ENCODE peak calls at places on chromosomes 3 and 15, in five cellular contexts. One of them, this sample, is unnamed.

GRCh38 chr3:17753271-17753992 is 11.0 kb upstream of the TBC1D5 start:
- DNase-seq in uterus: no peak
- DNase-seq in tibial artery: no peak
- DNase-seq in left ventricle myocardium inferior: no peak
- DNase-seq in ovary: no peak
- DNase-seq in this sample: no peak

GRCh38 chr3:98784042-98784441 is 20.9 kb downstream of the ST3GAL6 start:
- DNase-seq in uterus: no peak
- DNase-seq in tibial artery: peak
- DNase-seq in left ventricle myocardium inferior: no peak
- DNase-seq in ovary: no peak
- DNase-seq in this sample: no peak

GRCh38 chr3:71397046-71397445 is 186.5 kb downstream of the FOXP1 start:
- DNase-seq in uterus: no peak
- DNase-seq in tibial artery: no peak
- DNase-seq in left ventricle myocardium inferior: no peak
- DNase-seq in ovary: no peak
- DNase-seq in this sample: no peak

GRCh38 chr3:45178131-45179023 is 32.2 kb upstream of the CDCP1 start:
- DNase-seq in uterus: no peak
- DNase-seq in tibial artery: no peak
- DNase-seq in left ventricle myocardium inferior: no peak
- DNase-seq in ovary: no peak
- DNase-seq in this sample: peak

GRCh38 chr3:106299300-106300098 is 430.7 kb upstream of the CBLB start:
- DNase-seq in uterus: no peak
- DNase-seq in tibial artery: no peak
- DNase-seq in left ventricle myocardium inferior: no peak
- DNase-seq in ovary: no peak
- DNase-seq in this sample: no peak

GRCh38 chr3:105906834-105907233 is 38.0 kb upstream of the CBLB start:
- DNase-seq in uterus: peak
- DNase-seq in tibial artery: no peak
- DNase-seq in left ventricle myocardium inferior: no peak
- DNase-seq in ovary: no peak
- DNase-seq in this sample: peak

GRCh38 chr3:187211532-187212274 is 14.4 kb downstream of the RTP1 start:
- DNase-seq in uterus: no peak
- DNase-seq in tibial artery: no peak
- DNase-seq in left ventricle myocardium inferior: no peak
- DNase-seq in ovary: no peak
- DNase-seq in this sample: no peak

GRCh38 chr15:48899793-48900192 is 21.9 kb downstream of the EID1 start:
- DNase-seq in uterus: no peak
- DNase-seq in tibial artery: no peak
- DNase-seq in left ventricle myocardium inferior: no peak
- DNase-seq in ovary: no peak
- DNase-seq in this sample: no peak

GRCh38 chr3:128453521-128454309 is 13.0 kb downstream of the DNAJB8 start:
- DNase-seq in uterus: no peak
- DNase-seq in tibial artery: no peak
- DNase-seq in left ventricle myocardium inferior: no peak
- DNase-seq in ovary: no peak
- DNase-seq in this sample: no peak

GRCh38 chr3:105513042-105513441 is 146.3 kb downstream of the ALCAM start:
- DNase-seq in uterus: no peak
- DNase-seq in tibial artery: no peak
- DNase-seq in left ventricle myocardium inferior: no peak
- DNase-seq in ovary: no peak
- DNase-seq in this sample: no peak

GRCh38 chr3:13160619-13161018 is 87.4 kb upstream of the IQSEC1 start:
- DNase-seq in uterus: no peak
- DNase-seq in tibial artery: peak
- DNase-seq in left ventricle myocardium inferior: no peak
- DNase-seq in ovary: no peak
- DNase-seq in this sample: no peak

GRCh38 chr15:33735637-33736247 is 232.6 kb upstream of the CHRM5 start:
- DNase-seq in uterus: no peak
- DNase-seq in tibial artery: no peak
- DNase-seq in left ventricle myocardium inferior: no peak
- DNase-seq in ovary: no peak
- DNase-seq in this sample: no peak

GRCh38 chr3:120495809-120496208 is 45.0 kb upstream of the FSTL1 start:
- DNase-seq in uterus: no peak
- DNase-seq in tibial artery: no peak
- DNase-seq in left ventricle myocardium inferior: no peak
- DNase-seq in ovary: no peak
- DNase-seq in this sample: no peak

GRCh38 chr3:120498947-120499346 is 48.2 kb upstream of the FSTL1 start:
- DNase-seq in uterus: peak
- DNase-seq in tibial artery: no peak
- DNase-seq in left ventricle myocardium inferior: no peak
- DNase-seq in ovary: no peak
- DNase-seq in this sample: no peak

GRCh38 chr3:120497318-120497717 is 46.5 kb upstream of the FSTL1 start:
- DNase-seq in uterus: no peak
- DNase-seq in tibial artery: no peak
- DNase-seq in left ventricle myocardium inferior: no peak
- DNase-seq in ovary: no peak
- DNase-seq in this sample: no peak

GRCh38 chr3:120497813-120498212 is 47.0 kb upstream of the FSTL1 start:
- DNase-seq in uterus: no peak
- DNase-seq in tibial artery: no peak
- DNase-seq in left ventricle myocardium inferior: no peak
- DNase-seq in ovary: no peak
- DNase-seq in this sample: no peak

GRCh38 chr3:120496278-120496975 is 45.6 kb upstream of the FSTL1 start:
- DNase-seq in uterus: no peak
- DNase-seq in tibial artery: no peak
- DNase-seq in left ventricle myocardium inferior: no peak
- DNase-seq in ovary: no peak
- DNase-seq in this sample: no peak
- H3K27ac ChIP-seq in uterus: peak
- H3K27ac ChIP-seq in tibial artery: peak
- H3K27ac ChIP-seq in left ventricle myocardium inferior: peak
- H3K27ac ChIP-seq in ovary: no peak
- H3K27ac ChIP-seq in this sample: no peak

GRCh38 chr3:195247863-195248189 is 23.1 kb downstream of the XXYLT1 start:
- DNase-seq in uterus: no peak
- DNase-seq in tibial artery: peak
- DNase-seq in left ventricle myocardium inferior: no peak
- DNase-seq in ovary: peak
- DNase-seq in this sample: no peak

GRCh38 chr3:195247086-195247862 is 23.7 kb downstream of the XXYLT1 start:
- DNase-seq in uterus: peak
- DNase-seq in tibial artery: peak
- DNase-seq in left ventricle myocardium inferior: peak
- DNase-seq in ovary: peak
- DNase-seq in this sample: no peak

GRCh38 chr3:195248281-195248680 is 22.7 kb downstream of the XXYLT1 start:
- DNase-seq in uterus: peak
- DNase-seq in tibial artery: peak
- DNase-seq in left ventricle myocardium inferior: no peak
- DNase-seq in ovary: no peak
- DNase-seq in this sample: no peak

GRCh38 chr3:195245531-195245951 is 25.4 kb downstream of the XXYLT1 start:
- DNase-seq in uterus: peak
- DNase-seq in tibial artery: peak
- DNase-seq in left ventricle myocardium inferior: no peak
- DNase-seq in ovary: peak
- DNase-seq in this sample: no peak

GRCh38 chr3:195246608-195247007 is 24.4 kb downstream of the XXYLT1 start:
- DNase-seq in uterus: peak
- DNase-seq in tibial artery: peak
- DNase-seq in left ventricle myocardium inferior: no peak
- DNase-seq in ovary: peak
- DNase-seq in this sample: no peak
- H3K27ac ChIP-seq in uterus: no peak
- H3K27ac ChIP-seq in tibial artery: no peak
- H3K27ac ChIP-seq in left ventricle myocardium inferior: no peak
- H3K27ac ChIP-seq in ovary: no peak
- H3K27ac ChIP-seq in this sample: no peak

GRCh38 chr3:99842826-99843589 is 25.3 kb downstream of the CMSS1 start:
- DNase-seq in uterus: no peak
- DNase-seq in tibial artery: no peak
- DNase-seq in left ventricle myocardium inferior: no peak
- DNase-seq in ovary: no peak
- DNase-seq in this sample: no peak
- H3K27ac ChIP-seq in uterus: peak
- H3K27ac ChIP-seq in tibial artery: peak
- H3K27ac ChIP-seq in left ventricle myocardium inferior: peak
- H3K27ac ChIP-seq in ovary: peak
- H3K27ac ChIP-seq in this sample: peak

DNA sequence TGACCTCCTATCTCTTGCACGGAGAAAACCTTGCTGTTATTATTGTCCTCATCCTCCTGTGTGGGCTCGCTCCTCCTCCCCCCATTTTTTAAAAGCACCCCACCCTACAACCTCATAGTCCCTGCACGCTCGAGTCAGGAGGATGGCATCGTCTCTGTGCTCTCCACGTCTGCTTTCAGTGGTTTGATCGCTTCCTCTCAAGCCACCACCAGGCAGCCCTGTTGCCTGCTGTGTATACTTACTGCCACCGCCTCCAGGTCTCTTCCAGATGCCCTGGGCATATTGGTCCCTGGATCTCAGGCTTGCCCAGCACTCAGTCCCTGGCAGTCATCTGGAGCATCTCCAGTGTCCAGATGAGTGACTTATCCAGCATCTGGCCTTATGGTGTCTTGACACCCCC is 42.1 kb upstream of the GCNT3 start:
- DNase-seq in uterus: no peak
- DNase-seq in tibial artery: no peak
- DNase-seq in left ventricle myocardium inferior: no peak
- DNase-seq in ovary: no peak
- DNase-seq in this sample: no peak
- H3K27ac ChIP-seq in uterus: no peak
- H3K27ac ChIP-seq in tibial artery: no peak
- H3K27ac ChIP-seq in left ventricle myocardium inferior: no peak
- H3K27ac ChIP-seq in ovary: no peak
- H3K27ac ChIP-seq in this sample: no peak